ENCODE peak calls at places on chromosomes 12 and 14, in four cellular contexts. T, Q, A and Y are unnamed samples.

GRCh38 chr14:30108975-30109700 is 181.5 kb upstream of the PRKD1 start:
- DNase-seq in A (peak), Q (no peak), T (no peak), Y (no peak)

GRCh38 chr12:26496170-26496569 is 300.8 kb downstream of the SSPN start:
- DNase-seq in A (peak), Q (no peak), T (no peak), Y (no peak)

GRCh38 chr12:66648336-66648735 is 30.5 kb downstream of the GRIP1 start:
- DNase-seq in A (no peak), T (no peak), Q (no peak), Y (no peak)

GRCh38 chr12:114851981-114852380 is 168.0 kb upstream of the TBX3 start:
- DNase-seq in T (no peak), A (no peak), Q (no peak), Y (no peak)

GRCh38 chr14:50452979-50453705 is 56.5 kb upstream of the CDKL1 start:
- DNase-seq in Q (no peak), T (no peak), A (peak), Y (no peak)

GRCh38 chr12:4031703-4032291 is 158.6 kb upstream of the PARP11 start:
- DNase-seq in Q (no peak), T (no peak), A (peak), Y (no peak)

GRCh38 chr14:103463149-103463548 is 59.5 kb downstream of the CKB start:
- DNase-seq in Q (no peak), A (no peak), T (no peak), Y (no peak)

GRCh38 chr12:19129121-19129485 is 430 bp upstream of the PLEKHA5 start:
- DNase-seq in Q (no peak), T (peak), A (no peak), Y (no peak)

GRCh38 chr12:48671231-48671856 is 10.7 kb downstream of the KANSL2 start:
- DNase-seq in A (peak), T (no peak), Q (no peak), Y (no peak)

GRCh38 chr14:89344871-89345270 is 72.2 kb downstream of the FOXN3 start:
- DNase-seq in Q (no peak), A (no peak), T (no peak), Y (no peak)

GRCh38 chr12:123062682-123063426 is 82.4 kb downstream of the ARL6IP4 start:
- DNase-seq in T (peak), Q (no peak), A (peak), Y (peak)

GRCh38 chr12:11026118-11026517 is 3.7 kb upstream of the TAS2R19 start:
- DNase-seq in Q (peak), T (no peak), A (no peak), Y (no peak)

GRCh38 chr14:102675396-102675795 is 82.9 kb downstream of the RCOR1 start:
- DNase-seq in T (no peak), Q (no peak), A (no peak), Y (no peak)

GRCh38 chr12:128007250-128007649 is 259.7 kb upstream of the TMEM132C start:
- DNase-seq in T (no peak), Q (no peak), A (no peak), Y (no peak)

GRCh38 chr12:39235990-39236767 is 206.7 kb downstream of the KIF21A start:
- DNase-seq in Q (no peak), T (no peak), A (peak), Y (no peak)

GRCh38 chr14:100471451-100472093 is 115.6 kb downstream of the BEGAIN start:
- DNase-seq in Q (peak), A (no peak), T (peak), Y (no peak)

GRCh38 chr14:69090187-69090789 is 62.6 kb downstream of the DCAF5 start:
- DNase-seq in A (peak), Q (peak), T (peak), Y (peak)

GRCh38 chr12:54126696-54127537 is 61.9 kb downstream of the SMUG1 start:
- DNase-seq in A (peak), Q (peak), T (no peak), Y (no peak)

GRCh38 chr14:59919582-59920377 is at the start of gene LRRC9:
- DNase-seq in Q (peak), A (peak), T (no peak), Y (no peak)
- TF ChIP-seq EZH2 in Q (peak), A (no peak), T (no peak), Y (no peak)

DNA sequence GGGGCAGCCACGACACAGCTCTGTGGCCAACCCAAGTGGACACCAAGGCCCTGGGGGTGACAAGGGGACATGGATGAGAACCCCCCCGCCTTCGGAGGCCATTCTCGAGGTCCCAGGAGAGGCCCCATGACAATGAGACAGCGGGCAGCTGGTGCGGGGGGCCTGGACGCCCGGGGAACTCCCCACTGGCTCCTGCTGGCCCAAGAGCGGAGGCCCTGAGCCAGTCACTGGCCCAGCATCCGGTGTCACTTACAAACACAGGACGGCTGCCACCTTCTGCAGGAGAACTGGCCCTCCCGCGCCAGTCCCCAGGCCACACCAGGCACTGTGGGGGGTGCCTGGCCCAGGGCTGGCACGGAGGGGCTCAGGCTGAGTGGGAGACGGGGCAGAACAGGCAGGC is 51.4 kb downstream of the NCOR2 start:
- DNase-seq in Q (no peak), T (no peak), A (no peak), Y (no peak)
- H3K9ac ChIP-seq in Q (no peak), T (no peak), A (peak), Y (no peak)

DNA sequence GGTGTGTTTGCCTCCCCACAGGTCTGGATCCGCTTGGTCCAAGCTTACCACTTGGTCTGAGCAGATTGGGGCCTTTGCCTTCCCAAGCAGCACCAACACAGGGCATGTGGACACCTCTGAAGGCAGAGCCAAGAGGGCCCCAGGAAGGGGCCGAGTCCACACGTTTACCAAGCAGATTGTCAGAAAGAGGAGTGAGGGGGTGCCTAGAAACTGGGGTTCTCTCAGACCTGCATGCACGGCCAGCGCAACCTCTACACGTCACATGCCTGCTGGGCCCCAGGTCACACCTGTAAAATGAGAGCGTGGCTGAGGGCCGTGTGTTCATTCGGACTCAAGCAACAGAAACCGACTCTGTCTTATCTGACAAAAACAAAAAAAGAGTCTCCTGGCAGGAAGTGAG is 96.9 kb downstream of the PAPOLA start:
- DNase-seq in T (no peak), Q (no peak), A (no peak), Y (no peak)
- TF ChIP-seq EZH2 in T (no peak), Q (no peak), A (no peak), Y (no peak)

GRCh38 chr12:93335603-93336162 is 42.0 kb upstream of the NUDT4 start:
- DNase-seq in T (no peak), A (no peak), Q (no peak), Y (no peak)
- H3K9ac ChIP-seq in T (no peak), A (no peak), Q (no peak), Y (no peak)

GRCh38 chr12:64824130-64824499 is 332 bp upstream of the TBC1D30 start:
- DNase-seq in A (no peak), T (no peak), Q (no peak), Y (no peak)

GRCh38 chr12:64824500-64825142 is at the start of gene TBC1D30:
- DNase-seq in A (peak), Q (peak), T (no peak), Y (peak)

GRCh38 chr12:64828713-64829112 is 4.3 kb downstream of the TBC1D30 start:
- DNase-seq in Q (no peak), A (no peak), T (no peak), Y (no peak)

GRCh38 chr12:64826234-64826633 is 1.8 kb downstream of the TBC1D30 start:
- DNase-seq in A (peak), Q (peak), T (no peak), Y (no peak)

GRCh38 chr12:64825143-64826011 is 930 bp downstream of the TBC1D30 start:
- DNase-seq in A (no peak), T (no peak), Q (peak), Y (peak)
- TF ChIP-seq EZH2 in A (no peak), T (no peak), Q (peak), Y (no peak)

DNA sequence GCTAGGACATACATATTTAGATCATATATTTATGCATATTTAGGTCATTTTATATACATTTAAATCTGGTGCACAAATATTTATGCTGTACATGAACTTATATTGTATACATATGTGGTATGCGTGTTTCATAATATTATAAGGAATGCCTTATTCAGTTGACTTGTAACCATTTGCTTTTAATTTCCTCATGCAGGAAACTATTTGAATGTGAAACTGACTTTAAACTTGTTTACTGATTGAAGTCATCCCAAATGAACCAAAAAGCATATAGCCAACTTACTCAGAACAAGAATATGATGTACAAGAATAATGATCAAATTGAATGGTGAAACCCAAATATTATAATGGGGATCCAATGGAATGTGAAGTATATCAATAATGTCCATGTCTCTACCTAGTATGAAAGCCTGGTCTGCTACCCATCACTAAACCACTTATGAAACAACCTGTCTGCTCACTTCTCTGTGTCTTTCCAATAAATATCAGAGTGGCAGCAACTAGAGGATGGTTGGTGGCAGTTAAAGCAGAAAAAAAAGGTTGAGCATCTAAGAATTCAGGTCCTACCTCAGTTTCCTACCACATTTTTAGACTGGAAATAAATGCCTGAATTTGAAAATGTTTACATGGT is 38.3 kb downstream of the RPS6KA5 start:
- DNase-seq in A (peak), T (no peak), Q (no peak), Y (no peak)
- H3K9ac ChIP-seq in A (peak), T (no peak), Q (no peak), Y (no peak)